ENCODE peak calls at places on chromosomes 16 and 17, in nine cellular contexts. Q, H, V, Y, P, O, K, C and U are unnamed samples. For H3K4me1, the result is how much of the 10 kb centered on the place peaks cover.

GRCh38 chr17:51200846-51201245 is 34.6 kb downstream of the NME2 start:
- DNase-seq in Q (no peak), H (no peak), V (no peak), Y (no peak), P (no peak), O (no peak), K (no peak), C (no peak), U (no peak)

GRCh38 chr17:74923538-74924249 is 379 bp upstream of the OTOP2 start:
- DNase-seq in Q (no peak), H (no peak), V (peak), Y (peak), P (no peak), O (peak), K (peak), C (peak), U (peak)

GRCh38 chr17:34071891-34072420 is 183.1 kb upstream of the CCL2 start:
- DNase-seq in Q (no peak), H (peak), V (no peak), Y (peak), P (no peak), O (no peak), K (no peak), C (no peak), U (no peak)

GRCh38 chr17:80836971-80837481 is 154.6 kb upstream of the CHMP6 start:
- DNase-seq in Q (no peak), H (no peak), V (no peak), Y (no peak), P (no peak), O (peak), K (no peak), C (no peak), U (no peak)

GRCh38 chr17:81519284-81520020 is 6.9 kb upstream of the ACTG1 start:
- DNase-seq in Q (no peak), H (no peak), V (no peak), Y (peak), P (no peak), O (peak), K (peak), C (no peak), U (peak)

GRCh38 chr17:34076743-34077631 is 178.1 kb upstream of the CCL2 start:
- DNase-seq in Q (no peak), H (peak), V (no peak), Y (no peak), P (no peak), O (no peak), K (no peak), C (no peak), U (no peak)

GRCh38 chr17:78272181-78272913 is 40.9 kb downstream of the TMEM235 start:
- DNase-seq in Q (no peak), H (no peak), V (no peak), Y (no peak), P (peak), O (peak), K (peak), C (peak), U (peak)

GRCh38 chr16:4142268-4142667 is 26.0 kb upstream of the ADCY9 start:
- DNase-seq in Q (peak), H (no peak), V (no peak), Y (no peak), P (no peak), O (peak), K (no peak), C (no peak), U (no peak)

GRCh38 chr17:12622726-12623125 is 43.0 kb upstream of the MYOCD start:
- DNase-seq in Q (no peak), H (no peak), V (no peak), Y (no peak), P (no peak), O (no peak), K (no peak), C (no peak), U (no peak)
- H3K27ac ChIP-seq in Q (no peak), H (no peak), V (no peak), Y (no peak), P (no peak), O (no peak), K (no peak), C (no peak), U (no peak)

DNA sequence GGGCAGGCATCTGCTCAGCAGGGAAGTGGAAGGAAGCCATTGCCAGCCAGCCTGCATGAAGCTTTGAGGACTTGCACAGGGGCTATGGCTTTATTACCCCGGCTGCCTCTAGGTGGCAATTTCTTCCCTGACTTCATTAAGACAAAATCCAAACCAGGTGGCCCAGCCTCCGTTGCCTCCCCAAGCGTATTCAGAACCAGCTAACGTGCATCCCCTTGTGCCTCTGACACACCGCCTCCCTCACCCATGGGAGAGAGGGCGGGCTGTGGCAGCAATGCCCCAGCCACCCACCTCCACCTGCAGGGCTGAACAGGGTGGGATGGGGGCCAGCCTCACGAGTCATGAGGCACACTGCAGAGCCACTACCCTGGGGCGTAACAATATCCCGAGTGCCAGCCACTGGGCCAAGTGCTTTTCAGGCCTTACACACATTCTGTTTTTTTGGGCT is 6.8 kb downstream of the KIFC3 start:
- DNase-seq in Q (no peak), H (no peak), V (peak), Y (no peak), P (peak), O (no peak), K (peak), C (peak), U (peak)
- H3K4me1 ChIP-seq in Q (under half), H (under half), V (under half), Y (under half), P (under half), O (under half), K (under half), C (under half), U (under half)

DNA sequence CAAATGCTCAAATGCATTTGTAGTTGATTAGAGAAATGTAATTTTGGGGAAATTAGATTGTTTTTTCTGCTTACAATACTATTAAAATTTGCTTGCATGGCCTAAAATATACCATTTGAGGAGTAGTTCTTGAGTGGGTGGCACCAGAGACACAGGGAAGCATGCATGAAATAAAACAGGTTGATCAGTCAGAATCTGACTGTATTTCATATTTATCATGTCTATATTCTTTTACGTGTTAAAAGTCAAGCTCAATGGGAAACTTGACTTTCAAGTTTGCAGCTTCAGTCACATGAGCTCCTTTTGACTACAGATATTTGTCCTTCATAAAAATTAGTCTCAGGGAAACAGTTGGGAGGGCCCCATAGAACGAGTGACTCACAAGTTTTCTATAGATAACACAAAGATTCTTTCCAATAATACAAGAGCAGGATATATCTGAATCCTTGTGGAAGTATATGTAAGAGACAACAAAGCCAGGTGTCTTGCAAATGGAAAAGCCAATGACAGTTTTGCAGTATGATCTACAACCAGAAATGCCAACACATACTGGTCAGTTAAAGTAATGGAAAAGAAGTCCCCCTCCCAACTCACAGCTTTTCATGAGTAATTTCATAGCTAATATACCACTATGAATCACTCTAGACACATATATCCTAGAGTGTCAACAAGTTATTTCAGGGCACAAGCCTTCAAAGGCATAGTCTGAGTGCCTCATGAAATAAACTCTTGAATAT is 42.2 kb upstream of the CORO6 start:
- DNase-seq in Q (no peak), H (no peak), V (peak), Y (no peak), P (no peak), O (no peak), K (no peak), C (no peak), U (no peak)
- TF ChIP-seq POLR2AphosphoS5 in Q (no peak), H (no peak), V (peak), Y (no peak), P (no peak), O (no peak), K (no peak), C (no peak), U (no peak)

DNA sequence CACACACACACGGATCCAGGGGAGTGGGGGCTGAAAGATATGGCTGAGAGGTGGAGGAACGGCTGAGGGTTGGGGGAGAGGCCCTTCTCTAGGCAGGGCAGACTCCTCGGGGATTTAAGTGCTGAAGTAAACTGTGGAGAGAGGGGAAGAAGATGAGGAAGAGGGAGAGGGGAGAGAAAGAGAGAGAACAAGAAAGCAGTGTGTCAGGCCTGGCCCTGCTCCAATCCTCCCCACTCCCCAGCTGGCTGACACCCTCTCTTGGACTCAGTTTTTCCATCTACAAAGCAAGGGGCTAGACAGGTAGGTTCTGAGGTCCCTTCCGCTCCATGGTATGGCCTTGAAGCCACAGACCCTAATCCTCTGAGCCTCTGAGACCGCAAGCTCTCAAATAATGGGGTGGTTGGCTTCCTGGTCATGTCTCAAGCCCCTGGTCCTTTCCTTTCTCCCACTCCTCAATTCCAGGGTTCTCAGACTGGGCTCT is 2.0 kb downstream of the VAMP2 start:
- DNase-seq in Q (no peak), H (no peak), V (no peak), Y (no peak), P (peak), O (no peak), K (no peak), C (no peak), U (no peak)
- H3K27ac ChIP-seq in Q (peak), H (peak), V (no peak), Y (peak), P (peak), O (peak), K (peak), C (peak), U (peak)